ENCODE peak calls at places on chromosomes 6 and 20, in seven cellular contexts. One of them, this sample, is unnamed.

GRCh38 chr20:25275813-25276532 is 28.1 kb downstream of the PYGB start:
- DNase-seq in HCT116: no peak
- DNase-seq in suprapubic skin: peak; percentile 65
- DNase-seq in breast epithelium: peak; percentile 34
- DNase-seq in H1: peak; percentile 42
- DNase-seq in spleen: peak; percentile 74
- DNase-seq in stomach: peak; percentile 20
- DNase-seq in this sample: no peak

GRCh38 chr20:57350086-57350710 is 857 bp upstream of the RAE1 start:
- DNase-seq in HCT116: no peak
- DNase-seq in breast epithelium: no peak
- DNase-seq in suprapubic skin: no peak
- DNase-seq in spleen: peak; percentile 80
- DNase-seq in stomach: no peak
- DNase-seq in H1: no peak
- DNase-seq in this sample: no peak

GRCh38 chr6:35253249-35253648 is 6.3 kb upstream of the ZNF76 start:
- DNase-seq in HCT116: no peak
- DNase-seq in breast epithelium: no peak
- DNase-seq in stomach: no peak
- DNase-seq in H1: no peak
- DNase-seq in suprapubic skin: no peak
- DNase-seq in spleen: no peak
- DNase-seq in this sample: no peak

GRCh38 chr6:32932132-32932868 is 8.5 kb downstream of the HLA-DMB start:
- DNase-seq in breast epithelium: no peak
- DNase-seq in spleen: no peak
- DNase-seq in suprapubic skin: no peak
- DNase-seq in stomach: no peak
- DNase-seq in HCT116: no peak
- DNase-seq in H1: no peak
- DNase-seq in this sample: no peak

GRCh38 chr20:3911956-3912355 is 22.8 kb downstream of the PANK2 start:
- DNase-seq in spleen: peak; percentile 36
- DNase-seq in breast epithelium: no peak
- DNase-seq in stomach: peak; percentile 42
- DNase-seq in HCT116: no peak
- DNase-seq in H1: no peak
- DNase-seq in suprapubic skin: no peak
- DNase-seq in this sample: no peak

GRCh38 chr6:33123732-33124524 is 48.1 kb downstream of the HLA-DPB1 start:
- DNase-seq in suprapubic skin: no peak
- DNase-seq in stomach: no peak
- DNase-seq in H1: no peak
- DNase-seq in spleen: no peak
- DNase-seq in HCT116: peak; percentile 77
- DNase-seq in breast epithelium: no peak
- DNase-seq in this sample: no peak

GRCh38 chr20:23116301-23117089 is 30.4 kb upstream of the CD93 start:
- DNase-seq in H1: no peak
- DNase-seq in suprapubic skin: no peak
- DNase-seq in spleen: peak; percentile 72
- DNase-seq in HCT116: no peak
- DNase-seq in breast epithelium: peak; percentile 34
- DNase-seq in stomach: no peak
- DNase-seq in this sample: no peak

GRCh38 chr6:158376650-158377081 is 64.4 kb downstream of the TULP4 start:
- DNase-seq in suprapubic skin: no peak
- DNase-seq in HCT116: no peak
- DNase-seq in spleen: no peak
- DNase-seq in stomach: no peak
- DNase-seq in H1: no peak
- DNase-seq in breast epithelium: no peak
- DNase-seq in this sample: no peak

GRCh38 chr6:111114484-111114883 is 27.2 kb downstream of the SLC16A10 start:
- DNase-seq in stomach: no peak
- DNase-seq in HCT116: no peak
- DNase-seq in spleen: no peak
- DNase-seq in H1: no peak
- DNase-seq in breast epithelium: no peak
- DNase-seq in suprapubic skin: no peak
- DNase-seq in this sample: no peak

GRCh38 chr6:4485735-4486134 is 290.5 kb upstream of the CDYL start:
- DNase-seq in stomach: no peak
- DNase-seq in breast epithelium: no peak
- DNase-seq in H1: no peak
- DNase-seq in suprapubic skin: no peak
- DNase-seq in spleen: no peak
- DNase-seq in HCT116: no peak
- DNase-seq in this sample: no peak

GRCh38 chr6:113979930-113980329 is 9.0 kb upstream of the HDAC2 start:
- DNase-seq in suprapubic skin: no peak
- DNase-seq in breast epithelium: no peak
- DNase-seq in spleen: no peak
- DNase-seq in HCT116: no peak
- DNase-seq in stomach: no peak
- DNase-seq in H1: no peak
- DNase-seq in this sample: no peak

GRCh38 chr20:50296450-50297375 is 106.1 kb downstream of the CEBPB start:
- DNase-seq in breast epithelium: no peak
- DNase-seq in HCT116: no peak
- DNase-seq in H1: no peak
- DNase-seq in spleen: peak; percentile 72
- DNase-seq in suprapubic skin: no peak
- DNase-seq in stomach: no peak
- DNase-seq in this sample: no peak

GRCh38 chr20:61727761-61728160 is 337.9 kb downstream of the TAF4 start:
- DNase-seq in spleen: peak; percentile 40
- DNase-seq in breast epithelium: no peak
- DNase-seq in H1: no peak
- DNase-seq in HCT116: no peak
- DNase-seq in suprapubic skin: no peak
- DNase-seq in stomach: no peak
- DNase-seq in this sample: no peak

GRCh38 chr6:159899994-159900745 is 9.4 kb downstream of the MAS1 start:
- DNase-seq in spleen: no peak
- DNase-seq in suprapubic skin: no peak
- DNase-seq in HCT116: no peak
- DNase-seq in stomach: no peak
- DNase-seq in breast epithelium: no peak
- DNase-seq in H1: no peak
- DNase-seq in this sample: no peak

GRCh38 chr20:34068001-34068400 is 44.0 kb downstream of the EIF2S2 start:
- DNase-seq in suprapubic skin: no peak
- DNase-seq in stomach: no peak
- DNase-seq in H1: no peak
- DNase-seq in spleen: no peak
- DNase-seq in HCT116: no peak
- DNase-seq in breast epithelium: no peak
- DNase-seq in this sample: no peak

GRCh38 chr20:34065260-34065659 is 46.8 kb downstream of the EIF2S2 start:
- DNase-seq in breast epithelium: no peak
- DNase-seq in suprapubic skin: no peak
- DNase-seq in HCT116: no peak
- DNase-seq in spleen: no peak
- DNase-seq in stomach: no peak
- DNase-seq in H1: no peak
- DNase-seq in this sample: no peak

GRCh38 chr20:34069341-34070078 is 42.5 kb downstream of the EIF2S2 start:
- DNase-seq in HCT116: peak; percentile 68
- DNase-seq in stomach: peak; percentile 86
- DNase-seq in spleen: no peak
- DNase-seq in suprapubic skin: peak; percentile 84
- DNase-seq in H1: peak; percentile 79
- DNase-seq in breast epithelium: peak; percentile 76
- DNase-seq in this sample: peak; percentile 79

GRCh38 chr20:34064286-34064685 is 47.8 kb downstream of the EIF2S2 start:
- DNase-seq in spleen: no peak
- DNase-seq in H1: no peak
- DNase-seq in breast epithelium: no peak
- DNase-seq in stomach: no peak
- DNase-seq in HCT116: no peak
- DNase-seq in suprapubic skin: no peak
- DNase-seq in this sample: no peak

DNA sequence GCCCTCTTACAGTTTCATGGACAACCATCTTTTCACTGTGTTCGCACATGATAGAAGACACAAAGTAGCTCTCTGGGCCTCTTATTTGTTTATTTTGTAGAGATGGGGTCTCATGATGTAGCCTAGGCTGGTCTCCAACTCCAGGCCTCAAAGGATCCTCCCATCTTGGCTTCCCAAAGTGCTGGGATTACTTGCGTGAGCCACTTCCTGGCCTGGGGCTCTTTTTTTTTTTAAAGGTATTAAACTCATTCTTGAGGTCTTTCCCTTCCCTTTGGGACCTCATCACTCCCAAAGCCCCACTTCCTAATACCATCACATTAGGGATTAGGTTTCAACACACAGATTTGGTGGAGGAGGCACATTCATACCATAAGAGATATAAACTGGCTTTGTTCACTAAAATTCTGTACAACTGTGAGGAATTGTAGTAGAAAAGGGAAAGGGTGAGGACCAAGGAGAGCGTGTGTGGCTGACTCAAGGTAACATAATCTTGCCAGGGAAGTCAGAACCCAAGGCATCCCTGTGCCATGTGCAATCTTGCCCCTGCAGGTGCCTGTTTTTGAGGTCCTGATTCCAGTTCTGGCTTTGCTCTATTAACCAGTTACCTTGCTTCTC is 45.5 kb downstream of the EIF2S2 start:
- DNase-seq in suprapubic skin: no peak
- DNase-seq in breast epithelium: no peak
- DNase-seq in HCT116: no peak
- DNase-seq in H1: no peak
- DNase-seq in spleen: no peak
- DNase-seq in stomach: no peak
- DNase-seq in this sample: no peak
- H3K4me1 ChIP-seq in suprapubic skin: peaks cover 30% of the 10 kb centered on the region
- H3K4me1 ChIP-seq in breast epithelium: no peaks in the 10 kb centered on the region
- H3K4me1 ChIP-seq in HCT116: no peaks in the 10 kb centered on the region
- H3K4me1 ChIP-seq in H1: no peaks in the 10 kb centered on the region
- H3K4me1 ChIP-seq in spleen: peaks cover 17% of the 10 kb centered on the region
- H3K4me1 ChIP-seq in stomach: peaks cover 17% of the 10 kb centered on the region
- H3K4me1 ChIP-seq in this sample: no peaks in the 10 kb centered on the region

GRCh38 chr6:44487611-44488010 is 100.1 kb downstream of the CDC5L start:
- DNase-seq in suprapubic skin: no peak
- DNase-seq in breast epithelium: no peak
- DNase-seq in H1: no peak
- DNase-seq in spleen: no peak
- DNase-seq in HCT116: no peak
- DNase-seq in stomach: no peak
- DNase-seq in this sample: no peak

GRCh38 chr6:44493593-44493992 is 106.1 kb downstream of the CDC5L start:
- DNase-seq in breast epithelium: no peak
- DNase-seq in HCT116: no peak
- DNase-seq in suprapubic skin: no peak
- DNase-seq in spleen: no peak
- DNase-seq in H1: no peak
- DNase-seq in stomach: no peak
- DNase-seq in this sample: no peak

GRCh38 chr6:44487002-44487401 is 99.5 kb downstream of the CDC5L start:
- DNase-seq in stomach: no peak
- DNase-seq in HCT116: no peak
- DNase-seq in suprapubic skin: no peak
- DNase-seq in breast epithelium: no peak
- DNase-seq in spleen: no peak
- DNase-seq in H1: no peak
- DNase-seq in this sample: no peak

GRCh38 chr6:44493132-44493531 is 105.6 kb downstream of the CDC5L start:
- DNase-seq in breast epithelium: no peak
- DNase-seq in HCT116: no peak
- DNase-seq in spleen: no peak
- DNase-seq in H1: no peak
- DNase-seq in stomach: no peak
- DNase-seq in suprapubic skin: no peak
- DNase-seq in this sample: no peak

GRCh38 chr6:44489912-44490604 is 102.6 kb downstream of the CDC5L start:
- DNase-seq in suprapubic skin: no peak
- DNase-seq in spleen: no peak
- DNase-seq in breast epithelium: no peak
- DNase-seq in HCT116: peak; percentile 16
- DNase-seq in H1: no peak
- DNase-seq in stomach: no peak
- DNase-seq in this sample: peak; percentile 87
- TF ChIP-seq POLR2AphosphoS5 in suprapubic skin: no peak
- TF ChIP-seq POLR2AphosphoS5 in spleen: no peak
- TF ChIP-seq POLR2AphosphoS5 in breast epithelium: no peak
- TF ChIP-seq POLR2AphosphoS5 in HCT116: no peak
- TF ChIP-seq POLR2AphosphoS5 in H1: no peak
- TF ChIP-seq POLR2AphosphoS5 in stomach: peak; percentile 66
- TF ChIP-seq POLR2AphosphoS5 in this sample: peak; percentile 97

GRCh38 chr20:41567615-41568014 is 50.6 kb downstream of the CHD6 start:
- DNase-seq in spleen: no peak
- DNase-seq in H1: no peak
- DNase-seq in stomach: no peak
- DNase-seq in suprapubic skin: no peak
- DNase-seq in breast epithelium: no peak
- DNase-seq in HCT116: no peak
- DNase-seq in this sample: no peak
- H3K4me1 ChIP-seq in spleen: peaks cover 28% of the 10 kb centered on the region
- H3K4me1 ChIP-seq in H1: peaks cover 2% of the 10 kb centered on the region
- H3K4me1 ChIP-seq in stomach: peaks cover 18% of the 10 kb centered on the region
- H3K4me1 ChIP-seq in suprapubic skin: peaks cover 16% of the 10 kb centered on the region
- H3K4me1 ChIP-seq in breast epithelium: no peaks in the 10 kb centered on the region
- H3K4me1 ChIP-seq in HCT116: no peaks in the 10 kb centered on the region
- H3K4me1 ChIP-seq in this sample: peaks cover 2% of the 10 kb centered on the region

DNA sequence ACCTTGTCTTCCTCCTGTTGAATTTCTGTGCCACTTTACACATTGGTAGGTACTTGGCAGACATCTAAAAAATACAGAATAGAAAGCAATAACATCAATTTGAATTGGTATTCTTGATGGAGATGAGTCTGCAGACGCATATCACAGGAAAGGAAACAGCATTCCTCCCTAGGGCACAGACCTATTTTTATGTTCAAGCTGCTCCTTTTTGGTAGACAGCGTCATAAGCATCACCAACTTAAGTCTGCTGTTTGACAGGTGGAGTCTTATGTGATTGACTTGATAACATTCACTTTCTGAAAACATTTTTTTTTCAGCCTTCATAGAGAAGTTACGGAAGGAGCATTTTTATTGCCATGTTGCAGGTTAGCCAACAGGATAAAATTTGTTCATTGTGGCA is 60.5 kb upstream of the LGSN start:
- DNase-seq in suprapubic skin: no peak
- DNase-seq in H1: no peak
- DNase-seq in spleen: no peak
- DNase-seq in HCT116: no peak
- DNase-seq in breast epithelium: no peak
- DNase-seq in stomach: no peak
- DNase-seq in this sample: no peak
- TF ChIP-seq POLR2AphosphoS5 in suprapubic skin: no peak
- TF ChIP-seq POLR2AphosphoS5 in H1: no peak
- TF ChIP-seq POLR2AphosphoS5 in spleen: no peak
- TF ChIP-seq POLR2AphosphoS5 in HCT116: no peak
- TF ChIP-seq POLR2AphosphoS5 in breast epithelium: no peak
- TF ChIP-seq POLR2AphosphoS5 in stomach: no peak
- TF ChIP-seq POLR2AphosphoS5 in this sample: no peak

DNA sequence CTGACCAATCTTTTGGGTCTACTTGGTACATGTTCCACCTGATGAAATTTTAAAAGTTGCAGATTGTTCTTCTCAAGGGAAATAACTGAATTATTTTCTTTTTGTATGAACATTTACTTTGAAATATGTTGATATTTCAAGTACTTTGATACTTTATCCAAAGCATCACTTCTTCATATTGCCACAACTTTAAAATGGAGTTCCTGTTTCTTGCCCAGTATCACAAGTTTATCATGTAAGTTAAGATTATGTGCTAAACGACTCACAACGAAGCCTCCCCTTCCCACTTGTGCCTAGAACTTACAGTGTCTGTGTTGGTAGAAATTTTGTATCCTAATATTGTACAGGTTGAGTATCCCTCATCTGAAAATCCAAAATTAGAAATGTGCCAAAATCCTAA is 108.4 kb downstream of the ARID1B start:
- DNase-seq in spleen: no peak
- DNase-seq in stomach: no peak
- DNase-seq in suprapubic skin: no peak
- DNase-seq in H1: no peak
- DNase-seq in breast epithelium: no peak
- DNase-seq in HCT116: no peak
- DNase-seq in this sample: no peak
- H3K4me1 ChIP-seq in spleen: peaks cover 85% of the 10 kb centered on the region
- H3K4me1 ChIP-seq in stomach: peaks cover 41% of the 10 kb centered on the region
- H3K4me1 ChIP-seq in suprapubic skin: peaks cover 43% of the 10 kb centered on the region
- H3K4me1 ChIP-seq in H1: peaks cover 2% of the 10 kb centered on the region
- H3K4me1 ChIP-seq in breast epithelium: no peaks in the 10 kb centered on the region
- H3K4me1 ChIP-seq in HCT116: no peaks in the 10 kb centered on the region
- H3K4me1 ChIP-seq in this sample: no peaks in the 10 kb centered on the region